ENCODE peak calls at places on chromosomes 16 and 17, in nine cellular contexts. D is CD4-positive, alpha-beta T cell; P is AG09309; E is right lobe of liver; S is BE2C; X is astrocyte of the spinal cord; U is H9; Z is GM13976; Y is upper lobe of left lung. N is an unnamed sample.

GRCh38 chr16:74296120-74296464 is 522 bp upstream of the PSMD7 start:
- DNase-seq in D (no peak), P (no peak), E (no peak), S (no peak), X (no peak), U (no peak), Z (no peak), Y (no peak), N (no peak)

GRCh38 chr17:55584861-55585260 is 73.6 kb upstream of the SMIM36 start:
- DNase-seq in D (no peak), P (no peak), E (no peak), S (no peak), X (no peak), U (no peak), Z (no peak), Y (no peak), N (no peak)

GRCh38 chr17:62673614-62674362 is 46.3 kb downstream of the MRC2 start:
- DNase-seq in D (no peak), P (no peak), E (peak), S (no peak), X (no peak), U (no peak), Z (no peak), Y (no peak), N (no peak)

GRCh38 chr17:44266402-44267164 is 1.4 kb downstream of the SLC4A1 start:
- DNase-seq in D (no peak), P (no peak), E (no peak), S (no peak), X (no peak), U (no peak), Z (no peak), Y (no peak), N (no peak)

GRCh38 chr16:79250457-79251098 is 350.0 kb downstream of the MAF start:
- DNase-seq in D (no peak), P (no peak), E (no peak), S (no peak), X (no peak), U (no peak), Z (no peak), Y (no peak), N (no peak)

GRCh38 chr16:19808061-19808621 is 76.5 kb downstream of the GPRC5B start:
- DNase-seq in D (no peak), P (no peak), E (no peak), S (no peak), X (no peak), U (no peak), Z (no peak), Y (no peak), N (no peak)

GRCh38 chr16:88383401-88384221 is 852 bp downstream of the ZNF469 start:
- DNase-seq in D (no peak), P (no peak), E (peak), S (peak), X (peak), U (no peak), Z (no peak), Y (peak), N (peak)

GRCh38 chr17:16027708-16028584 is 28.3 kb downstream of the TTC19 start:
- DNase-seq in D (no peak), P (peak), E (no peak), S (no peak), X (peak), U (no peak), Z (peak), Y (no peak), N (peak)

GRCh38 chr16:13811834-13812233 is 108.1 kb upstream of the ERCC4 start:
- DNase-seq in D (no peak), P (no peak), E (no peak), S (no peak), X (no peak), U (no peak), Z (no peak), Y (no peak), N (no peak)

GRCh38 chr17:82064433-82065192 is 991 bp downstream of the DUS1L start:
- DNase-seq in D (no peak), P (no peak), E (no peak), S (no peak), X (no peak), U (no peak), Z (no peak), Y (peak), N (no peak)

GRCh38 chr16:89367538-89368059 is 122.8 kb downstream of the ANKRD11 start:
- DNase-seq in D (no peak), P (no peak), E (no peak), S (no peak), X (no peak), U (no peak), Z (no peak), Y (no peak), N (no peak)

GRCh38 chr16:29820730-29821662 is 734 bp downstream of the MVP start:
- DNase-seq in D (peak), P (no peak), E (peak), S (no peak), X (no peak), U (no peak), Z (peak), Y (peak), N (no peak)

GRCh38 chr16:19843371-19843770 is 41.3 kb downstream of the GPRC5B start:
- DNase-seq in D (no peak), P (no peak), E (no peak), S (no peak), X (peak), U (no peak), Z (no peak), Y (no peak), N (no peak)

GRCh38 chr16:83272201-83272600 is 535.6 kb upstream of the HSBP1 start:
- DNase-seq in D (no peak), P (no peak), E (no peak), S (no peak), X (no peak), U (no peak), Z (no peak), Y (no peak), N (no peak)

GRCh38 chr17:9802294-9802693 is 10.9 kb upstream of the DHRS7C start:
- DNase-seq in D (no peak), P (no peak), E (no peak), S (no peak), X (peak), U (no peak), Z (no peak), Y (no peak), N (no peak)

GRCh38 chr16:87443031-87443430 is 49.8 kb downstream of the ZCCHC14 start:
- DNase-seq in D (no peak), P (no peak), E (no peak), S (no peak), X (no peak), U (no peak), Z (no peak), Y (no peak), N (no peak)

GRCh38 chr17:5019475-5019956 is 15.7 kb downstream of the SLC52A1 start:
- DNase-seq in D (peak), P (no peak), E (no peak), S (no peak), X (no peak), U (no peak), Z (peak), Y (no peak), N (no peak)

GRCh38 chr17:4040784-4041183 is 76.5 kb upstream of the ATP2A3 start:
- DNase-seq in D (no peak), P (no peak), E (no peak), S (no peak), X (no peak), U (no peak), Z (no peak), Y (no peak), N (no peak)

GRCh38 chr17:49602783-49603182 is 27.1 kb downstream of the NXPH3 start:
- DNase-seq in D (no peak), P (no peak), E (no peak), S (no peak), X (no peak), U (no peak), Z (no peak), Y (no peak), N (no peak)

GRCh38 chr17:13310858-13311257 is 290.9 kb downstream of the HS3ST3A1 start:
- DNase-seq in D (no peak), P (no peak), E (no peak), S (no peak), X (no peak), U (no peak), Z (no peak), Y (no peak), N (no peak)

GRCh38 chr17:34412965-34413441 is 50.0 kb upstream of the CCL1 start:
- DNase-seq in D (no peak), P (no peak), E (no peak), S (no peak), X (no peak), U (no peak), Z (no peak), Y (no peak), N (no peak)

DNA sequence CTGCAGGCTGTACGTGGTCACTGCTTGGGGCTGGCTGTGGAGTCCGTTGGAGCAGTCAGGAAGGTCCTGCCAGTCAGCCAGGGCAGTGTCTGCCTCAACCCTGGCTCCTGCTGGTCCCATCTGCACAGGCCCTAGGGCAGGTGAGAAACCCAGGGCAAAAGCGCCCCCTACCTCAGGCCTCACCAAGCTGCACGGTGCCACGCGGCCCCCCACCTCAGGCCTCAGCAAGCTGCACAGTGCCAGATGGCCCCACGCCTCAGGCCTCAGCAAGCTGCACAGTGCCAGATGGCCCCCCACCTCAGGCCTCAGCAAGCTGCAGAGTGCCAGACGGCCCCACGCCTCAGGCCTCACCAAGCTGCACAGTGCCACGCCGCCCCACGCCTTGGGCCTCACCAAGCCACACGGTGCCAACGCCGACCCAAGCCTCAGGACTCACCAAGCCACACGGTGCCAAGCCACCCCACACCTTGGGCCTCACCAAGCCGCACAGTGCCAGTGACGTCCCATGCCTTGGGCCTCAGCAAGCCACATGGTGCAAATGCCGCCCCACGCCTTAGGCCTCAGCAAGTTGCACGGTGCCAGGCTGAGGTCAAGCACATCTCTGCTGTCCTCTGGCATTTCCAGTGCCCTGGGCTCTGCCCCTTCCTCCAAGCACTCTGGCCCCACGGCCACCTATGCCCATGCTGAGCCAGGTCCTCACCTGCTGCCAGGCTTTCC is 5.5 kb downstream of the TMEM204 start:
- DNase-seq in D (peak), P (no peak), E (peak), S (peak), X (no peak), U (peak), Z (no peak), Y (peak), N (no peak)
- TF ChIP-seq CTCF in D (no peak), P (no peak), E (no peak), S (peak), X (no peak), U (peak), Z (peak), Y (no peak), N (no peak)

DNA sequence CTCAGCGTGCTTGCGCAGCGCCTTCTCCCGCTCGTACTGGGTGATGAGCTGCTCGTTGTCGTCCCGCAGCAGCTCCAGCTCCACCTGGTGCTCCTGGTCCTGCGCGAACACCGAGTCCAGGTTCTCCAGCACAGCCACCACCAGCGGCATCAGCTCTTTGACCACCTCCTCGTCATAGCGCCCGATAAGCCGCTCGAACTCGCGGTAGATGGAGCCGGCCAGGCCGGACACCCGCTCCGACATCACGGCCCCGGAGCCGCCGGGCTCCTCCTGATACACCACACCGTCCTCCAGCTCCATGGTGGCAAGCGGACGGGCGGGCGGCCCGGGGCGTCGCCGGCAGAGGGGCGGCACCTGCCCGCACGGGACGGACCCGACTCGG is 320 bp downstream of the SPAG9 start:
- DNase-seq in D (peak), P (no peak), E (no peak), S (no peak), X (peak), U (no peak), Z (no peak), Y (no peak), N (no peak)
- TF ChIP-seq CTCF in D (no peak), P (no peak), E (no peak), S (no peak), X (no peak), U (no peak), Z (no peak), Y (no peak), N (no peak)

DNA sequence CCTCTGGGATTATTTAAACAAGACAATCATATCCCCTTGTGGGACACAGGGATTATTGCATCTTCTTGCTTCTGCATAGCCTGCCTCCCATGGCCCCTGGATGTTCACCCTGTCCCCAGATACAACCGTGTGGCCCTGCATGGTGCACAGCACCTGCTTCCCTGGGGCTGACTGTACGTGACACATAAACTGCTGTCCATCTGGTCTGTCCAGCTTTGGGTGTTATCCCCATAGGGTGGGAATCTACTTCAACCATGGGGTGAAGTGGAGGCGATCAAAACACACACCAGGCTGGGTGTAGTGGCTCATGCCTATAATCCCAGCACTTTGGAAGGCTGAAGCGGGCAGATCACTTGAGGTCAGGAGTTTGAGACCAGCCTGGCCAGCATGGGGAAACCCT is 138.8 kb downstream of the XYLT1 start:
- DNase-seq in D (no peak), P (no peak), E (no peak), S (no peak), X (no peak), U (no peak), Z (no peak), Y (no peak), N (no peak)
- TF ChIP-seq CTCF in D (no peak), P (no peak), E (no peak), S (peak), X (no peak), U (no peak), Z (no peak), Y (no peak), N (no peak)

DNA sequence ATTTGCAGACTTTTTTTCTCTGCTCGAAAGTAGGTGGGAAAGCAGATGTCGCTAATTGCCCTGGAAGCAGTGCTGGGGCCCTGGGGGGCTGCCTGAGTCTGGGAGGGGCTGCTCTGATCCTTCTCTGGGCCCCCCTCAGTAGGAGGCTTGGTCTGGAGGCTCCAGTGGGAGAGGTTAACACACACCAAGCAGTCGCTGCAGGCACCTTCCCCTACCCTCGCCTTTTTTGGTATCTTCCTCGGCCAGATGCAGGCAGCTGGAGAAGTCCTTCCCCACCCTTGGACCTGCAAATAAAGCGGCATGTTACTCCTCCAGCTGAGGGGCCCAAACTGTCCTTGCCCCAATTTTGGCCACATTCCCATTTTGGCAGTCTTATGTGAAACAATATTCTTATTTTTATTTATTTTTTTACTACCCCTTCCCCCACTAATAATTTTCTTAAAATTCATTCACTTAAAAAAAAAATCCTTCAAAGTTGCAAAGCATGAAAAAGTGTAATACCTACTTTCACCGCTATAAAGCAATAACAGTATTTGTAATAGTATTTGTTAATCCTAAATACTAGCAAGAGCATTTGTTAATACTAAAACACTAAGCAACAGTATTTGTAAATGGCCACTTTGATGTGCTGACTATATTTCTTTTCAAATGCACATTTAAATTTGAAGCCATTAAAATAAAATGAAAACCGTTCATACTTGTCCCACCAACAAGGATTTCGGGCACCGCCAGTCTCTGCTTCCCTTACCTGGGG is 15.0 kb downstream of the C16orf46 start:
- DNase-seq in D (no peak), P (no peak), E (no peak), S (no peak), X (no peak), U (peak), Z (no peak), Y (no peak), N (no peak)
- TF ChIP-seq CTCF in D (no peak), P (no peak), E (no peak), S (no peak), X (no peak), U (peak), Z (no peak), Y (no peak), N (no peak)

GRCh38 chr16:6363891-6364607 is 968.6 kb upstream of the RBFOX1 start:
- DNase-seq in D (no peak), P (no peak), E (no peak), S (no peak), X (no peak), U (no peak), Z (no peak), Y (no peak), N (no peak)

GRCh38 chr16:6356881-6357280 is 975.8 kb upstream of the RBFOX1 start:
- DNase-seq in D (no peak), P (no peak), E (no peak), S (no peak), X (no peak), U (no peak), Z (no peak), Y (no peak), N (no peak)

GRCh38 chr16:6362321-6362720 is 970.3 kb upstream of the RBFOX1 start:
- DNase-seq in D (no peak), P (no peak), E (no peak), S (no peak), X (no peak), U (no peak), Z (no peak), Y (no peak), N (no peak)

DNA sequence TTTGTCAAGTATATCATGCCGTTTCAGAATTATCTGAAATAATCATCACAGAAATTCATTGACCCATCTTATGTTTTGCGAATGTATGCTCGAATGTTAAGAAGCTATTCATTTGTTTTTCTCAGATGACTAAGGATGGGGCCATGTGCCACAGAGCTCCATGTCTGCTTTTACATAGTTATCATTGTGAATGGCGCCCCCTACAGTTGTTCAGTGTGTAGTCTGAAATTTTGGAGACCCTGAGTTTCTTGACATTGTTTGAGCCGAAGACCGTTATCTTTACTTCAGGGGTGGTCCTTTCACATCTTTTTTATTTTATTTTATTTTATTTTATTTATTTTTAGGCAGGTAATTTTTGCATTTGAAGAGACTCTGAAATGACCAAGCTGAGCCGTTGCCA is 972.0 kb upstream of the RBFOX1 start:
- DNase-seq in D (no peak), P (no peak), E (no peak), S (no peak), X (no peak), U (no peak), Z (no peak), Y (no peak), N (no peak)
- TF ChIP-seq CTCF in D (no peak), P (no peak), E (no peak), S (no peak), X (no peak), U (peak), Z (no peak), Y (no peak), N (no peak)

DNA sequence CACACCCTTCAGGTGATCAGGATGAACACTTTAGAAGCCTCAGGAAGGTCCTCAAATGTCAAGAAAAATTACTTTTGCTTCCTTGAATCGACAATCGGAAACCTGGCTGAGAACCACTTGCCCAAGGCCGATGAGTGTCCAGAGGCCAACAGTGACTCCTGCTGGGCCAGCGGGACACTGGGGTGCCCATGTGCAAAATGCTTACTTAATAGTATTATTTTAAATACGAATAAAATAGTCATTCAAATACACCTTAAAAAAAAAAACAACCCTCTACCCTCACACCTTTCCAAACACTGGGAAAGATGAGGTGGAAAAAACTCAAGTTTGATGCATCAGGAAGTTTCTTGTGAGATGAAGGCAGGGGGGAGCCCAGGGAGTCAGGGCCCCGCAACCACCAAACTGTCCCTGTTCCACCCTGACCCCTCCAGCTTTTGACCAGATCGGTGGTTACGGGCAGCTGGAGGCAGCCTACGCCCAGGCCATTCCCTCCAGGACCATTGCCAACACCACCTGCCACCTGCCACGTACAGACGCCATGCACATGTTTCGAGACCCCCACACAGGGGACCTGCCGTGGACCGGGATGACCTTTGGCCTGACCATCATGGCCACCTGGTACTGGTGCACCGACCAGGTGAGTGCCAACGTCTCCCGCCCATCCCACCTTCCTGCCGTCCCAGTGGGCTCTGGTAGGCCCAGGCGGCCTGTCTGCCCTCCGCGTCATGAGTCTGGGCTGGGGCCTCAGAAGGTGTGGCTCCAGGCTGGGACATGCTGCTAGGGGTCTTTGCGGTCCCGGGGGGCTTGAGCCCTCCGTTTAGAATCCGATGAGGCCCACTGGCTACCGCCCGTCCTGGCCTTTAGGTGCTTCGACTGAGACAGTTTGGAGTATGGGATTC is 18.9 kb downstream of the SLC5A10 start:
- DNase-seq in D (no peak), P (no peak), E (no peak), S (no peak), X (no peak), U (no peak), Z (no peak), Y (no peak), N (no peak)
- TF ChIP-seq CTCF in D (no peak), P (peak), E (no peak), S (no peak), X (no peak), U (peak), Z (no peak), Y (no peak), N (peak)